ENCODE peak calls at places on chromosomes 16 and 17, in eight cellular contexts. One of them, this sample, is unnamed.

GRCh38 chr16:81717662-81718189 is 61.4 kb upstream of the PLCG2 start:
- DNase-seq in AG04449: no peak
- DNase-seq in lower leg skin: no peak
- DNase-seq in breast epithelium: no peak
- DNase-seq in neural progenitor cell: no peak
- DNase-seq in PC-3: no peak
- DNase-seq in kidney epithelial cell: no peak
- DNase-seq in brain microvascular endothelial cell: no peak
- DNase-seq in this sample: no peak

GRCh38 chr17:4610656-4611055 is 26.3 kb downstream of the SMTNL2 start:
- DNase-seq in AG04449: no peak
- DNase-seq in lower leg skin: no peak
- DNase-seq in breast epithelium: no peak
- DNase-seq in neural progenitor cell: no peak
- DNase-seq in PC-3: no peak
- DNase-seq in kidney epithelial cell: no peak
- DNase-seq in brain microvascular endothelial cell: no peak
- DNase-seq in this sample: no peak

GRCh38 chr16:30064746-30065111 is 831 bp upstream of the ALDOA start:
- DNase-seq in AG04449: no peak
- DNase-seq in lower leg skin: no peak
- DNase-seq in breast epithelium: no peak
- DNase-seq in neural progenitor cell: no peak
- DNase-seq in PC-3: no peak
- DNase-seq in kidney epithelial cell: no peak
- DNase-seq in brain microvascular endothelial cell: no peak
- DNase-seq in this sample: no peak

GRCh38 chr17:30519707-30520106 is 42.5 kb downstream of the GOSR1 start:
- DNase-seq in AG04449: peak
- DNase-seq in lower leg skin: no peak
- DNase-seq in breast epithelium: no peak
- DNase-seq in neural progenitor cell: no peak
- DNase-seq in PC-3: peak
- DNase-seq in kidney epithelial cell: peak
- DNase-seq in brain microvascular endothelial cell: peak
- DNase-seq in this sample: peak

GRCh38 chr17:32489320-32490100 is 2.7 kb downstream of the CDK5R1 start:
- DNase-seq in AG04449: no peak
- DNase-seq in lower leg skin: no peak
- DNase-seq in breast epithelium: no peak
- DNase-seq in neural progenitor cell: no peak
- DNase-seq in PC-3: no peak
- DNase-seq in kidney epithelial cell: no peak
- DNase-seq in brain microvascular endothelial cell: no peak
- DNase-seq in this sample: no peak

GRCh38 chr17:2796164-2797140 is at the start of gene RAP1GAP2:
- DNase-seq in AG04449: no peak
- DNase-seq in lower leg skin: peak
- DNase-seq in breast epithelium: no peak
- DNase-seq in neural progenitor cell: no peak
- DNase-seq in PC-3: no peak
- DNase-seq in kidney epithelial cell: no peak
- DNase-seq in brain microvascular endothelial cell: no peak
- DNase-seq in this sample: no peak

GRCh38 chr16:69712914-69713581 is 13.3 kb downstream of the NQO1 start:
- DNase-seq in AG04449: no peak
- DNase-seq in lower leg skin: no peak
- DNase-seq in breast epithelium: no peak
- DNase-seq in neural progenitor cell: no peak
- DNase-seq in PC-3: no peak
- DNase-seq in kidney epithelial cell: no peak
- DNase-seq in brain microvascular endothelial cell: no peak
- DNase-seq in this sample: no peak

GRCh38 chr17:54876656-54877195 is 23.9 kb upstream of the TOM1L1 start:
- DNase-seq in AG04449: no peak
- DNase-seq in lower leg skin: no peak
- DNase-seq in breast epithelium: no peak
- DNase-seq in neural progenitor cell: no peak
- DNase-seq in PC-3: no peak
- DNase-seq in kidney epithelial cell: no peak
- DNase-seq in brain microvascular endothelial cell: no peak
- DNase-seq in this sample: no peak

GRCh38 chr16:89431158-89431584 is 59.2 kb downstream of the ANKRD11 start:
- DNase-seq in AG04449: no peak
- DNase-seq in lower leg skin: no peak
- DNase-seq in breast epithelium: peak
- DNase-seq in neural progenitor cell: no peak
- DNase-seq in PC-3: no peak
- DNase-seq in kidney epithelial cell: peak
- DNase-seq in brain microvascular endothelial cell: no peak
- DNase-seq in this sample: peak

GRCh38 chr17:34442387-34443111 is 79.5 kb upstream of the CCL1 start:
- DNase-seq in AG04449: no peak
- DNase-seq in lower leg skin: no peak
- DNase-seq in breast epithelium: no peak
- DNase-seq in neural progenitor cell: no peak
- DNase-seq in PC-3: no peak
- DNase-seq in kidney epithelial cell: no peak
- DNase-seq in brain microvascular endothelial cell: no peak
- DNase-seq in this sample: no peak

DNA sequence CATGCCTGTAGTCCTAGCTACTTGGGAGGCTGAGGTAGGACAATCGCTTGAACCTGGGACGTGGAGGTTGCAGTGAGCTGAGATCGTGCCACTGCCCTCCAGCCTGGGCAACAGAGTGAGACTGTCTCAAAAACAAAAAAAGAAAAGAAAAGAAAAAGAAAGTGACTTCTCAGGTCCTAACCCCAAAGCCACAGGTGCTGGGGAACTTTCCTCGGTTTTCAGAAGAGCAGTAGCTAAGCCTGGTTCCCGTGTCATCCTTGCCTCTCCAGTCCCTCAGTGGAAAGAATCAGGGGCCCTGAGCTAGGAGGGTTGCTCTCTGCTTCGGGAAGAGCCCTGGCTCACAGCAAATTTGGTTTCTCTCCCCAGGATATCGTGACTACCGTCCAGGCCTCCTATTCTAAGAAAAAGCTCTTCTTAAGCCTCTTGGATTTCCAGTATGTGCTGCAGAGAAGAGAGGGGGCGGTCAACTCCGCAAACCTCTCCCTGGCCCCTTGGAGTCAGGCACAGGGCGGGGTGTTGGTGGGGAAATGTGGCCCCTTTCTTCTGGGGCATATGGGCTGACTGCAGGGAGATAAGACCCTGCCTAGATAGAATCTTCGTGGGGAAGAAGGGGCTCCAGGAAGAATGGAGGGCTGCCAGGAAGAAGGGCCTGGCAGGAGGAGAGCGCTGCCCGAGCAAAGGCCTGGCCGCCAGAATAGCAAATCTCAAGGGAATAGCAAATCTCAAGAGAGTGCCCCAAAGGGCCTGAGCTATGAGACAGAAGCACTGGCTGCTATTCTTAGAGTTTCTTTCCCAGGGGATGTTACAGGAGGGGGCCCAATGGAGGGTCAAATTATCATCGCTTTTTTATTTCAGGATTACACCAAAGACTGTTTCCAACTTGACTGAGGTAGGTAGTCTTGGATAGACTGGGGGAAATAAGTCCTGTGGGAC is 8.3 kb upstream of the NLRC5 start:
- DNase-seq in AG04449: no peak
- DNase-seq in lower leg skin: no peak
- DNase-seq in breast epithelium: no peak
- DNase-seq in neural progenitor cell: peak
- DNase-seq in PC-3: no peak
- DNase-seq in kidney epithelial cell: no peak
- DNase-seq in brain microvascular endothelial cell: no peak
- DNase-seq in this sample: no peak
- H3K4me3 ChIP-seq in AG04449: no peak
- H3K4me3 ChIP-seq in lower leg skin: no peak
- H3K4me3 ChIP-seq in breast epithelium: no peak
- H3K4me3 ChIP-seq in neural progenitor cell: no peak
- H3K4me3 ChIP-seq in PC-3: no peak
- H3K4me3 ChIP-seq in kidney epithelial cell: no peak
- H3K4me3 ChIP-seq in brain microvascular endothelial cell: no peak
- H3K4me3 ChIP-seq in this sample: no peak

GRCh38 chr17:61494325-61495160 is 42.3 kb downstream of the TBX4 start:
- DNase-seq in AG04449: no peak
- DNase-seq in lower leg skin: no peak
- DNase-seq in breast epithelium: no peak
- DNase-seq in neural progenitor cell: no peak
- DNase-seq in PC-3: no peak
- DNase-seq in kidney epithelial cell: no peak
- DNase-seq in brain microvascular endothelial cell: no peak
- DNase-seq in this sample: no peak
- TF ChIP-seq CTCF in AG04449: no peak
- TF ChIP-seq CTCF in lower leg skin: no peak
- TF ChIP-seq CTCF in breast epithelium: no peak
- TF ChIP-seq CTCF in neural progenitor cell: no peak
- TF ChIP-seq CTCF in PC-3: no peak
- TF ChIP-seq CTCF in kidney epithelial cell: no peak
- TF ChIP-seq CTCF in brain microvascular endothelial cell: no peak
- TF ChIP-seq CTCF in this sample: no peak

GRCh38 chr16:72787519-72788268 is 260.2 kb downstream of the ZFHX3 start:
- DNase-seq in AG04449: peak
- DNase-seq in lower leg skin: peak
- DNase-seq in breast epithelium: peak
- DNase-seq in neural progenitor cell: peak
- DNase-seq in PC-3: peak
- DNase-seq in kidney epithelial cell: peak
- DNase-seq in brain microvascular endothelial cell: peak
- DNase-seq in this sample: peak
- H3K4me3 ChIP-seq in AG04449: peak
- H3K4me3 ChIP-seq in lower leg skin: peak
- H3K4me3 ChIP-seq in breast epithelium: peak
- H3K4me3 ChIP-seq in neural progenitor cell: peak
- H3K4me3 ChIP-seq in PC-3: peak
- H3K4me3 ChIP-seq in kidney epithelial cell: peak
- H3K4me3 ChIP-seq in brain microvascular endothelial cell: peak
- H3K4me3 ChIP-seq in this sample: peak

DNA sequence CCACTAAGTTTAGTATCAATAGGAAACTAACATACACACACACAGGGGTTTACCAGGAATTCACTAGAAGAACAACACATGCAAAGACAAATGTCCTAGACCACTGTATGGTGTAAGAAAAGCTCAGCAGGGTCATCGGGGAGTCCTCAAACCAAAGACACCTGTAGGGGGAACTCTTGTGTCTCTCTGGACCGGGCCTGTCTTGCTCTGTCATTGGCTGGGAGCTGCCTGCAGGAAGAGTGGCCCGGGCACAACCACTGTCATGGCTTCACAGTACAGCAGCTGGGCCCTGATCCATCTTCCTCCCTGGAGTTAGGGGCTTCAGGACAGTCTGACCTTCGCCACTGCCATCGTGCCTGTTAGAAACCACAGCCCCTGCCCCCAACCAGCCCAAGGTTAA is 263.6 kb upstream of the DYNLRB2 start:
- DNase-seq in AG04449: no peak
- DNase-seq in lower leg skin: no peak
- DNase-seq in breast epithelium: no peak
- DNase-seq in neural progenitor cell: peak
- DNase-seq in PC-3: no peak
- DNase-seq in kidney epithelial cell: no peak
- DNase-seq in brain microvascular endothelial cell: no peak
- DNase-seq in this sample: no peak
- TF ChIP-seq CTCF in AG04449: no peak
- TF ChIP-seq CTCF in lower leg skin: no peak
- TF ChIP-seq CTCF in breast epithelium: no peak
- TF ChIP-seq CTCF in neural progenitor cell: peak
- TF ChIP-seq CTCF in PC-3: no peak
- TF ChIP-seq CTCF in kidney epithelial cell: no peak
- TF ChIP-seq CTCF in brain microvascular endothelial cell: no peak
- TF ChIP-seq CTCF in this sample: no peak

DNA sequence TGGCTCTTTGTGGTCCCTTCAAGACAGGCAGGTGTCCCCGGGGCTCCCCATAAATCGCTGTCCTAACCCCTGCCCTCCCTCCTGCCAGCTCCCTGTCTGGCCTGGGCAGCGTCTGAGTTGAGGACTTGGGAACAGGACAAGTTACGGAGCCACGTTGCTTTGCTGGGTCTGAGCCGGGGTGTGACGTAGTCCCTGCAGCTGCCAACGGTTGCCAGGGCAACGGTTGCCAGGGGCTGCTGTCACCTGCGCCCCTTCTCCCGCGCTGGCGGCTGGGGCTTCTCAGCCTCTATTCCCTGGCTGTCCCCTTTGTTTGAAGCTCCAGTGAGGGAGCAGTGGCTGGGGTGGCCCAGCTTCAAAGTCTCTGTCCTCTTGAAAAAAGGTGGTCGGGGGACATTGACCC is 10.7 kb downstream of the ADGRG1 start:
- DNase-seq in AG04449: no peak
- DNase-seq in lower leg skin: no peak
- DNase-seq in breast epithelium: no peak
- DNase-seq in neural progenitor cell: peak
- DNase-seq in PC-3: no peak
- DNase-seq in kidney epithelial cell: no peak
- DNase-seq in brain microvascular endothelial cell: no peak
- DNase-seq in this sample: no peak
- H3K4me3 ChIP-seq in AG04449: no peak
- H3K4me3 ChIP-seq in lower leg skin: no peak
- H3K4me3 ChIP-seq in breast epithelium: no peak
- H3K4me3 ChIP-seq in neural progenitor cell: peak
- H3K4me3 ChIP-seq in PC-3: no peak
- H3K4me3 ChIP-seq in kidney epithelial cell: no peak
- H3K4me3 ChIP-seq in brain microvascular endothelial cell: no peak
- H3K4me3 ChIP-seq in this sample: no peak

GRCh38 chr16:67183627-67184452 is at the start of gene MATCAP1:
- DNase-seq in AG04449: peak
- DNase-seq in lower leg skin: peak
- DNase-seq in breast epithelium: peak
- DNase-seq in neural progenitor cell: peak
- DNase-seq in PC-3: peak
- DNase-seq in kidney epithelial cell: peak
- DNase-seq in brain microvascular endothelial cell: peak
- DNase-seq in this sample: peak

GRCh38 chr16:67185866-67186134 is 2.0 kb upstream of the MATCAP1 start:
- DNase-seq in AG04449: no peak
- DNase-seq in lower leg skin: no peak
- DNase-seq in breast epithelium: no peak
- DNase-seq in neural progenitor cell: no peak
- DNase-seq in PC-3: no peak
- DNase-seq in kidney epithelial cell: no peak
- DNase-seq in brain microvascular endothelial cell: no peak
- DNase-seq in this sample: no peak

GRCh38 chr16:67184453-67185002 is 765 bp upstream of the MATCAP1 start:
- DNase-seq in AG04449: no peak
- DNase-seq in lower leg skin: no peak
- DNase-seq in breast epithelium: no peak
- DNase-seq in neural progenitor cell: peak
- DNase-seq in PC-3: no peak
- DNase-seq in kidney epithelial cell: no peak
- DNase-seq in brain microvascular endothelial cell: no peak
- DNase-seq in this sample: no peak

GRCh38 chr16:67186550-67186950 is 2.8 kb upstream of the MATCAP1 start:
- DNase-seq in AG04449: no peak
- DNase-seq in lower leg skin: no peak
- DNase-seq in breast epithelium: no peak
- DNase-seq in neural progenitor cell: no peak
- DNase-seq in PC-3: peak
- DNase-seq in kidney epithelial cell: no peak
- DNase-seq in brain microvascular endothelial cell: no peak
- DNase-seq in this sample: no peak

GRCh38 chr16:67185003-67185865 is 1.5 kb upstream of the MATCAP1 start:
- DNase-seq in AG04449: peak
- DNase-seq in lower leg skin: peak
- DNase-seq in breast epithelium: peak
- DNase-seq in neural progenitor cell: peak
- DNase-seq in PC-3: peak
- DNase-seq in kidney epithelial cell: no peak
- DNase-seq in brain microvascular endothelial cell: peak
- DNase-seq in this sample: peak
- TF ChIP-seq CTCF in AG04449: peak
- TF ChIP-seq CTCF in lower leg skin: no peak
- TF ChIP-seq CTCF in breast epithelium: peak
- TF ChIP-seq CTCF in neural progenitor cell: peak
- TF ChIP-seq CTCF in PC-3: peak
- TF ChIP-seq CTCF in kidney epithelial cell: peak
- TF ChIP-seq CTCF in brain microvascular endothelial cell: peak
- TF ChIP-seq CTCF in this sample: peak

GRCh38 chr16:48164907-48165715 is 9.3 kb upstream of the ABCC12 start:
- DNase-seq in AG04449: no peak
- DNase-seq in lower leg skin: peak
- DNase-seq in breast epithelium: peak
- DNase-seq in neural progenitor cell: peak
- DNase-seq in PC-3: peak
- DNase-seq in kidney epithelial cell: peak
- DNase-seq in brain microvascular endothelial cell: peak
- DNase-seq in this sample: peak
- H3K4me3 ChIP-seq in AG04449: no peak
- H3K4me3 ChIP-seq in lower leg skin: no peak
- H3K4me3 ChIP-seq in breast epithelium: no peak
- H3K4me3 ChIP-seq in neural progenitor cell: no peak
- H3K4me3 ChIP-seq in PC-3: peak
- H3K4me3 ChIP-seq in kidney epithelial cell: no peak
- H3K4me3 ChIP-seq in brain microvascular endothelial cell: peak
- H3K4me3 ChIP-seq in this sample: no peak

This sample was measured in AG04450.